ENCODE peak calls at places on chromosome 13, in four cellular contexts. K is DND-41, F is breast epithelium, C is Karpas-422. J is an unnamed sample. For H3K4me1, the result is how much of the 10 kb centered on the place peaks cover.

GRCh38 chr13:18992791-18993190 is 188.8 kb downstream of the TUBA3C start:
- DNase-seq in C (no peak), F (no peak), K (no peak), J (no peak)

GRCh38 chr13:37595162-37595561 is 3.4 kb downstream of the POSTN start:
- DNase-seq in C (no peak), K (no peak), F (no peak), J (no peak)

GRCh38 chr13:20616059-20616797 is 49.3 kb downstream of the IFT88 start:
- DNase-seq in C (no peak), F (no peak), K (no peak), J (no peak)

GRCh38 chr13:33228645-33229445 is 56.7 kb downstream of the STARD13 start:
- DNase-seq in C (peak), K (no peak), F (no peak), J (peak)

GRCh38 chr13:42722883-42723539 is 58.4 kb upstream of the FAM216B start:
- DNase-seq in F (no peak), C (no peak), K (no peak), J (no peak)

GRCh38 chr13:71242191-71242590 is 624.8 kb downstream of the DACH1 start:
- DNase-seq in F (no peak), K (no peak), C (no peak), J (no peak)

GRCh38 chr13:64206430-64207225 is 2791.0 kb upstream of the PCDH20 start:
- DNase-seq in C (no peak), F (no peak), K (no peak), J (no peak)

GRCh38 chr13:24032252-24032651 is 128.3 kb upstream of the SPATA13 start:
- DNase-seq in F (no peak), C (no peak), K (no peak), J (no peak)

GRCh38 chr13:38577048-38577447 is 109.8 kb upstream of the FREM2 start:
- DNase-seq in C (no peak), F (no peak), K (no peak), J (no peak)

GRCh38 chr13:98524391-98524790 is 52.5 kb downstream of the STK24 start:
- DNase-seq in F (no peak), C (no peak), K (no peak), J (no peak)

GRCh38 chr13:87998081-87998480 is 326.9 kb downstream of the SLITRK5 start:
- DNase-seq in K (no peak), F (no peak), C (no peak), J (no peak)

GRCh38 chr13:32897296-32897695 is 118.9 kb upstream of the KL start:
- DNase-seq in F (no peak), K (no peak), C (no peak), J (no peak)

GRCh38 chr13:78816592-78816991 is 157.6 kb upstream of the OBI1 start:
- DNase-seq in C (no peak), K (no peak), F (no peak), J (no peak)

GRCh38 chr13:102040812-102041211 is 361.0 kb downstream of the FGF14 start:
- DNase-seq in C (no peak), F (no peak), K (no peak), J (no peak)

GRCh38 chr13:106802917-106803316 is 235.0 kb upstream of the ARGLU1 start:
- DNase-seq in F (no peak), K (no peak), C (no peak), J (no peak)

GRCh38 chr13:97574926-97575325 is 141.0 kb downstream of the RAP2A start:
- DNase-seq in F (no peak), K (peak), C (peak), J (no peak)

GRCh38 chr13:63010072-63010658 is 1594.5 kb upstream of the PCDH20 start:
- DNase-seq in C (no peak), F (no peak), K (peak), J (no peak)

GRCh38 chr13:98352226-98352625 is 175.2 kb upstream of the RNF113B start:
- DNase-seq in K (no peak), C (no peak), F (no peak), J (no peak)

GRCh38 chr13:74574964-74575728 is 440.9 kb upstream of the KLF12 start:
- DNase-seq in K (no peak), C (no peak), F (no peak), J (no peak)

GRCh38 chr13:73222627-73223026 is 163.8 kb downstream of the KLF5 start:
- DNase-seq in F (no peak), K (no peak), C (no peak), J (no peak)

GRCh38 chr13:96544965-96545364 is 449.3 kb downstream of the OXGR1 start:
- DNase-seq in C (no peak), K (no peak), F (no peak), J (no peak)

GRCh38 chr13:85508683-85509329 is 290.4 kb downstream of the SLITRK6 start:
- DNase-seq in K (no peak), F (no peak), C (no peak), J (no peak)

GRCh38 chr13:22648325-22648758 is 532.4 kb upstream of the SGCG start:
- DNase-seq in K (no peak), F (no peak), C (no peak), J (no peak)

GRCh38 chr13:40457844-40458243 is 208.6 kb downstream of the FOXO1 start:
- DNase-seq in F (no peak), C (no peak), K (no peak), J (no peak)
- H3K4me1 ChIP-seq in F (under half), C (under half), K (under half), J (under half)

DNA sequence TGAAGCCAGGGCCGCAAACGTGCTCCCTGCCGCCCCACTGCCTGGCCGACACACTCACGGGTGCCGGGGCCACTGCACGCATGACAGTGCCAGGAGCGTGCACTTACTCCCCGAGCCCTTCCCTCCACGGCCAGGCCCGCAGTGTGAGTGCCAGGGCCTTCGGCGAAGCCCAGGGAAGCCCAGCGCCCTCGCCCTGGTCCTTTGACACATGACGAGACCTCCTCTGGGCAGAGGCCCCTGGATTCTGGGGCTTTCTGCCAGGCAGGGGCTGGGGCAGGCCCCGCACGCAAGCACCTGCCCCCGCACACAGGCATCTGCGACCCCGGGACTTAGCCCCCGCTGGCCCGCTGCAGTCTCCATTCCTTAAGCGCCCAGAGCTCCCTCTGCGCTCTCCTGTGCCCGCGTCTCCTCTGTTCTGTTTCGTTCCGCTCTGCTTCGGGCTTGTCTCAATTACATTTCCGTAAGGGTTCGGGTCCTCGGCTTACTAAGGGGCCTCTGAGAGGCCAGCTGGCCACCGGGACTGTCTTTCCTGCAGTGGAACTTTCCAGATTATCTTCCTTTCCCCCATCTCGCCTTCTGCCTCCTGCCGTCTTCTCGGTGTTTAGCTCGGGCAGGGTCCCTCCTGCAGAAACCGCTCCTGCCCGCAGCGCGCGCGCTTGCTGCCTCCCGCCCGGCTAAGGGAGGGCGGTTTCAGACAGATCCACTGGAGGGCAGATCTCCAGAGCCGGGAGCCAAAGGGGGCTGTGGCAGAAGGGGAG is 98.8 kb downstream of the ING1 start:
- DNase-seq in K (no peak), F (no peak), C (no peak), J (no peak)
- H3K4me3 ChIP-seq in K (no peak), F (peak), C (no peak), J (no peak)

DNA sequence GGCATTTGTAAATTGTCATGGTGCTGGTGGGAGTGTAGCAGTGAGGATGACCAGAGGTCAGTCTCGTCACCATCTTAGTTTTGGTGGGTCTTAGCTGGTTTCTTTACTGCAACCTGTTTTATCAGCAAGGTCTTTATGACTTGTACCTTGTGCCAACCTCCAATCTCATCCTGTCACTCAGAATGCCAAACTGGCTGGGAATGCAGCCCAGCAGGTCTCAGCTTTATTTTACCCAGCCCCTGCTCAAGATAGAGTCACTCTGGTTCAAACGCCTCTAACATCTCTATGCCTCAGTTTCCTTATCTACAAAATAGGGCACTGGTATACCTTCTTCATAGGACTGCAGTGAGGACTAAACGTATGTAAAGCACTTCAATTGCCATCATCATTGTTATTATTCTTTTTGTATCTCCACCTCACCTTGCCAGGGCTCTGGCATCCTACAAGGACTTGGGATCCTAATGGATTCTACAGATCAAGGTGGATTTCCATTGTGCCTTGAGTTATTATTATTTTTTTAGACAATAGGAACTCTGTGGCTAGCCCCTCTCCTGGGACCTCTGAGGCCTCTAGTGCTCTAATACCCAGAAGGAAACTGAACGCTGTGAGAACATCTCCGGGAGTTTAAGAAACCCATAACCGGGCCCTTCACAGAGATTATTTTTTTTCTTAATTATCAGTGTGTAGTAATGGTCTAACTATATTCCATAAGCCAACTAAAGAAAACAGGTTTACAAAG is 69.0 kb upstream of the RGCC start:
- DNase-seq in K (no peak), F (no peak), C (no peak), J (no peak)
- H3K27ac ChIP-seq in K (no peak), F (no peak), C (no peak), J (no peak)

GRCh38 chr13:45474584-45475454 is 10.1 kb downstream of the COG3 start:
- DNase-seq in K (no peak), C (no peak), F (no peak), J (no peak)
- H3K4me1 ChIP-seq in K (under half), C (under half), F (under half), J (under half)

DNA sequence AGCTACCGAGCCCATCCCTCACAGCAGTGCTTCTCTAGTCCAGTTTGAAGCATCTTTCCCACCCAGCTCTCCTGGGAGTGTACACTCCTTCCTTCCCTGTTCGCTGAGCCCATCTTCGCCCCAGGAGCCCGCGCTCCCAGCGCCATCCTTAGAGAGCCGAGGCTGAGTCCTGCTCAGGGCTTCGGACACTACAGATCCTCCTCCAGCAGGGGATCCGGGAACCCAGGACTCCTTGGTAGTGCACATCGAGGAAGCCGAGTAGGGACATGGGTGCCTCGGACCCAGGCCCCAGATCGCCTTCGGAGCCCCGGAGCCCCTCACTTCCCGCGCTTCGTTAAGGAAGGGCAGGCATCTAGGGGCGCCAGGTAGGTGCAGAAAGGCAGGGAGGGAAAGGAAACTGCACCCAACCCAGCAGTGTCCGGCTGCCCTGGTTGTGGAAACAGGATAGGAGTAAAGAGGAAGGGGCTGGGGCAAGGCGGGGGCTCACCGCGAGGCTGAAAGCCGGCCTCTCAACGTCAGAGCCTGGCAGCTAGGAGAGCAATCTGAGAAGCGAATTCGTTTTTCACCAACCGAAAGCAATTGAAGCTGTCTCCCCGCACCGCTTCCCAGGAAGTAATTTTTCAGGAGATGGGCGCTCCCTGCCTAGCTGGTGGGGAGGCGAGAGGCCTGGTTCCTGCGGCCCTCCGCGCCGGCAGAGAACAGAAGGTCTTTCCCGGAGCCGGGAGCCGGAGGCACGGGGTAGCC is 1.0 kb downstream of the PDX1 start:
- DNase-seq in C (no peak), F (no peak), K (no peak), J (no peak)
- H3K4me3 ChIP-seq in C (no peak), F (peak), K (peak), J (no peak)

GRCh38 chr13:36089130-36089529 is 42.1 kb downstream of the DCLK1 start:
- DNase-seq in F (no peak), C (no peak), K (no peak), J (no peak)
- H3K27ac ChIP-seq in F (peak), C (no peak), K (no peak), J (no peak)

DNA sequence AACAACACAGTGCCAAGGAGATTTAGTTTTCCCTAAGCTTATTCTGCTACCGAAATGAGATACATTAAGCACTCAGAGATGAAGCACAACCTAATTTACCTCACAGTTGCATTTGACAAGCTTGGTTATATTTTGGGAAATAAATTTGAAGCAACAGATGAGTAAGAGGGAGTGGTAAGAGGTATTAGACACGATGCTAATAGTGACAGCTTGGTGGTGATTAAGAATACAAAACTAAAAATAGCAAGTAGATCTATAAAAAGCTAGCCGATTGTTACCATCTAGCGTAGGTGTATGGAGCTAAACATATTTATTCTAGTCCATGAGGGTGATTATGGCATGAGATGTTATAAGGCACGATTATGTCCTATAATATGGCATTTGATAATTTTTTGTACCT is 208.5 kb downstream of the PCCA start:
- DNase-seq in K (no peak), C (no peak), F (no peak), J (no peak)
- H3K4me1 ChIP-seq in K (under half), C (under half), F (under half), J (under half)

DNA sequence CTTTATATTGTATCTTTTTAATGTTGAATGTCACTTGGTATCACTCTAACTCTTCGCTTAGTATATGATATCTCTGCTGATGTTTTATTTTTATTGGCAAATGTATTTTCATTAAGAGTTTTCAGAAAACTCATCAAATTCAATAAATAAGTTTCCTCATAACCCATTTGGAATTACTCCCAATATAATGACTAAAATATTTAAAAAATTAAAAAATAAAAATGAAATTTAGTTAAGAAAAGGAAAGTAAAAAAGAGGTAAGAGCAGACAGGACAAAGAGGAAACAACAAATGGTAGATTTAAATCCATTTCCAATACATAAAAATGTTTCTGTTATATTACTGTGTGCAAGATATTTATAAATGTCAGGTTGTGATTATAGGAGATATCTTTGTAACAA is 548.9 kb upstream of the SPRY2 start:
- DNase-seq in K (no peak), C (no peak), F (no peak), J (no peak)
- H3K4me3 ChIP-seq in K (no peak), C (no peak), F (no peak), J (no peak)

GRCh38 chr13:41608111-41608510 is 150.8 kb downstream of the RGCC start:
- DNase-seq in F (no peak), K (no peak), C (no peak), J (no peak)

GRCh38 chr13:41611385-41611784 is 154.0 kb downstream of the RGCC start:
- DNase-seq in C (no peak), K (no peak), F (no peak), J (no peak)

GRCh38 chr13:41608779-41609178 is 151.4 kb downstream of the RGCC start:
- DNase-seq in C (no peak), K (no peak), F (no peak), J (no peak)

GRCh38 chr13:41610426-41610825 is 153.1 kb downstream of the RGCC start:
- DNase-seq in F (no peak), C (no peak), K (no peak), J (no peak)

DNA sequence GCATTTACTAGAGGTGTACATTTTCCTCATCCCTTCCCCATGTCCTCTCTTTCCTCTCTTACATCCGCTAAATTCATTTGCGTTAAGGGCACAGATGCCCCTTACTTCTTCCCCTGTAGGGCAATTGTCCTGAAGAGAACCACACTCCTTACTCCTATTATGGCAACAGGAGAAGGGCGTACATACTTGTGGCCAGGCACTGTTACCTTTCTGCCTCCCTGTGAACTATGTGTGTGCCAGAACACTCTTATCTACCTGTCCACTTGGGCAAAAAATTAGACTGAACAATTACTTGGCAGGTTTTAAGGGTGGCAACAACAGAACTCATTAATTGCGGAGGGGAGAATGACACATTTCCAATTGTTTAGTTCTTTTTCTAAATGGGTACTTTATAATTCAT is 152.5 kb downstream of the RGCC start:
- DNase-seq in F (no peak), K (no peak), C (no peak), J (no peak)
- H3K27ac ChIP-seq in F (peak), K (no peak), C (no peak), J (no peak)

J was measured in CD4-positive, CD25-positive, alpha-beta regulatory T cell.